ENCODE peak calls at places on chromosomes 7 and 10, in five cellular contexts. One of them, this sample, is unnamed. For H3K4me1, the result is how much of the 10 kb centered on the place peaks cover.

GRCh38 chr7:156816943-156817572 is 75.9 kb downstream of the LMBR1 start:
- DNase-seq in heart right ventricle: no peak
- DNase-seq in fibroblast of lung: peak
- DNase-seq in IMR-90: peak
- DNase-seq in PC-9: no peak
- DNase-seq in this sample: no peak

GRCh38 chr7:146090023-146090645 is 26.5 kb upstream of the CNTNAP2 start:
- DNase-seq in heart right ventricle: no peak
- DNase-seq in IMR-90: no peak
- DNase-seq in PC-9: peak
- DNase-seq in fibroblast of lung: peak
- DNase-seq in this sample: no peak

GRCh38 chr7:127835679-127836078 is 183.7 kb downstream of the SND1 start:
- DNase-seq in IMR-90: no peak
- DNase-seq in fibroblast of lung: no peak
- DNase-seq in PC-9: no peak
- DNase-seq in heart right ventricle: no peak
- DNase-seq in this sample: no peak

GRCh38 chr10:71234017-71234894 is 21.9 kb downstream of the UNC5B start:
- DNase-seq in fibroblast of lung: no peak
- DNase-seq in IMR-90: no peak
- DNase-seq in PC-9: no peak
- DNase-seq in heart right ventricle: no peak
- DNase-seq in this sample: no peak

GRCh38 chr7:20407585-20408466 is 77.1 kb downstream of the ITGB8 start:
- DNase-seq in IMR-90: peak
- DNase-seq in fibroblast of lung: peak
- DNase-seq in heart right ventricle: peak
- DNase-seq in PC-9: peak
- DNase-seq in this sample: no peak

GRCh38 chr10:72834183-72834825 is 59.2 kb upstream of the OIT3 start:
- DNase-seq in heart right ventricle: peak
- DNase-seq in IMR-90: peak
- DNase-seq in PC-9: peak
- DNase-seq in fibroblast of lung: peak
- DNase-seq in this sample: peak

GRCh38 chr7:103446046-103446520 is at the start of gene SLC26A5:
- DNase-seq in heart right ventricle: no peak
- DNase-seq in PC-9: no peak
- DNase-seq in fibroblast of lung: no peak
- DNase-seq in IMR-90: no peak
- DNase-seq in this sample: no peak

GRCh38 chr7:53003653-53004445 is 31.6 kb upstream of the POM121L12 start:
- DNase-seq in heart right ventricle: no peak
- DNase-seq in PC-9: no peak
- DNase-seq in IMR-90: no peak
- DNase-seq in fibroblast of lung: no peak
- DNase-seq in this sample: no peak

GRCh38 chr10:23158370-23158769 is 33.7 kb upstream of the PTF1A start:
- DNase-seq in IMR-90: peak
- DNase-seq in heart right ventricle: peak
- DNase-seq in PC-9: no peak
- DNase-seq in fibroblast of lung: peak
- DNase-seq in this sample: no peak

GRCh38 chr10:38010150-38010903 is at the start of gene ZNF33A:
- DNase-seq in PC-9: peak
- DNase-seq in heart right ventricle: peak
- DNase-seq in IMR-90: peak
- DNase-seq in fibroblast of lung: peak
- DNase-seq in this sample: peak

GRCh38 chr10:92757066-92757716 is 67.4 kb downstream of the HHEX start:
- DNase-seq in IMR-90: peak
- DNase-seq in fibroblast of lung: peak
- DNase-seq in heart right ventricle: peak
- DNase-seq in PC-9: peak
- DNase-seq in this sample: peak

GRCh38 chr7:6419310-6419773 is 28.4 kb downstream of the DAGLB start:
- DNase-seq in fibroblast of lung: no peak
- DNase-seq in heart right ventricle: peak
- DNase-seq in IMR-90: no peak
- DNase-seq in PC-9: no peak
- DNase-seq in this sample: peak

GRCh38 chr7:45065031-45065995 is 23.5 kb downstream of the NACAD start:
- DNase-seq in IMR-90: no peak
- DNase-seq in heart right ventricle: no peak
- DNase-seq in fibroblast of lung: no peak
- DNase-seq in PC-9: no peak
- DNase-seq in this sample: no peak

GRCh38 chr10:8061274-8062211 is 7.1 kb downstream of the GATA3 start:
- DNase-seq in fibroblast of lung: no peak
- DNase-seq in PC-9: no peak
- DNase-seq in IMR-90: no peak
- DNase-seq in heart right ventricle: no peak
- DNase-seq in this sample: no peak

GRCh38 chr7:24898691-24899090 is 81.3 kb downstream of the OSBPL3 start:
- DNase-seq in heart right ventricle: no peak
- DNase-seq in IMR-90: peak
- DNase-seq in PC-9: no peak
- DNase-seq in fibroblast of lung: no peak
- DNase-seq in this sample: no peak

GRCh38 chr7:36160313-36160712 is 7.3 kb downstream of the EEPD1 start:
- DNase-seq in PC-9: no peak
- DNase-seq in IMR-90: no peak
- DNase-seq in heart right ventricle: no peak
- DNase-seq in fibroblast of lung: no peak
- DNase-seq in this sample: no peak

GRCh38 chr10:99364125-99364524 is 35.0 kb downstream of the CNNM1 start:
- DNase-seq in heart right ventricle: no peak
- DNase-seq in IMR-90: peak
- DNase-seq in PC-9: no peak
- DNase-seq in fibroblast of lung: no peak
- DNase-seq in this sample: no peak

DNA sequence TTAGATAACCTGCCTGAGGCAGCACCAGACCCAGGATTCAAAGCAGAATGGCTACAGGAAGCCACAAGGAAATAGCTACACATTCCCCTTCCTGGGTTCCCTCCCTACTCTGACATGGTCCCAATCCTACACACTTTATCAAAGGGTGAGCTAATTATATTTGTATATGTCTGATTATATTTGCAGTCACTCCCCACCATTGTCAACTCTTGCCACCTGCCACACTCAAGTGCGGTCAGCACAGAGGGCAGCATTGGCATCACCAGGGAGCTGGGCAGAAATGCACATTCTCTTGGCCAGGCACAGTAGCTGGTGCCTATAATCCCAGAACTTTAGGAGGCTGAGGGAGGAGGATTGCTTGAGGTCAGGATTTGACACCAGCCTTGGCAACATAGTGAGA is 114.1 kb upstream of the PDLIM1 start:
- DNase-seq in fibroblast of lung: no peak
- DNase-seq in PC-9: no peak
- DNase-seq in heart right ventricle: no peak
- DNase-seq in IMR-90: no peak
- DNase-seq in this sample: no peak
- H3K4me1 ChIP-seq in fibroblast of lung: under half
- H3K4me1 ChIP-seq in PC-9: under half
- H3K4me1 ChIP-seq in heart right ventricle: half or more
- H3K4me1 ChIP-seq in IMR-90: under half
- H3K4me1 ChIP-seq in this sample: under half

GRCh38 chr10:110353244-110354119 is 48.8 kb upstream of the SMNDC1 start:
- DNase-seq in fibroblast of lung: peak
- DNase-seq in heart right ventricle: no peak
- DNase-seq in IMR-90: peak
- DNase-seq in PC-9: peak
- DNase-seq in this sample: no peak

GRCh38 chr10:110352930-110353243 is 48.2 kb upstream of the SMNDC1 start:
- DNase-seq in heart right ventricle: no peak
- DNase-seq in IMR-90: no peak
- DNase-seq in PC-9: no peak
- DNase-seq in fibroblast of lung: no peak
- DNase-seq in this sample: no peak

GRCh38 chr10:110355181-110355831 is 50.6 kb upstream of the SMNDC1 start:
- DNase-seq in heart right ventricle: no peak
- DNase-seq in IMR-90: no peak
- DNase-seq in PC-9: no peak
- DNase-seq in fibroblast of lung: no peak
- DNase-seq in this sample: no peak

GRCh38 chr10:110355922-110356627 is 51.4 kb upstream of the SMNDC1 start:
- DNase-seq in fibroblast of lung: no peak
- DNase-seq in IMR-90: no peak
- DNase-seq in heart right ventricle: no peak
- DNase-seq in PC-9: no peak
- DNase-seq in this sample: no peak

GRCh38 chr10:110354322-110354766 is 49.6 kb upstream of the SMNDC1 start:
- DNase-seq in fibroblast of lung: peak
- DNase-seq in IMR-90: peak
- DNase-seq in heart right ventricle: peak
- DNase-seq in PC-9: peak
- DNase-seq in this sample: no peak
- H3K4me3 ChIP-seq in fibroblast of lung: no peak
- H3K4me3 ChIP-seq in IMR-90: no peak
- H3K4me3 ChIP-seq in heart right ventricle: no peak
- H3K4me3 ChIP-seq in PC-9: no peak
- H3K4me3 ChIP-seq in this sample: no peak

GRCh38 chr10:103188853-103189252 is 4.2 kb downstream of the NT5C2 start:
- DNase-seq in PC-9: no peak
- DNase-seq in IMR-90: peak
- DNase-seq in heart right ventricle: no peak
- DNase-seq in fibroblast of lung: peak
- DNase-seq in this sample: no peak
- H3K4me1 ChIP-seq in PC-9: half or more
- H3K4me1 ChIP-seq in IMR-90: under half
- H3K4me1 ChIP-seq in heart right ventricle: under half
- H3K4me1 ChIP-seq in fibroblast of lung: under half
- H3K4me1 ChIP-seq in this sample: half or more

DNA sequence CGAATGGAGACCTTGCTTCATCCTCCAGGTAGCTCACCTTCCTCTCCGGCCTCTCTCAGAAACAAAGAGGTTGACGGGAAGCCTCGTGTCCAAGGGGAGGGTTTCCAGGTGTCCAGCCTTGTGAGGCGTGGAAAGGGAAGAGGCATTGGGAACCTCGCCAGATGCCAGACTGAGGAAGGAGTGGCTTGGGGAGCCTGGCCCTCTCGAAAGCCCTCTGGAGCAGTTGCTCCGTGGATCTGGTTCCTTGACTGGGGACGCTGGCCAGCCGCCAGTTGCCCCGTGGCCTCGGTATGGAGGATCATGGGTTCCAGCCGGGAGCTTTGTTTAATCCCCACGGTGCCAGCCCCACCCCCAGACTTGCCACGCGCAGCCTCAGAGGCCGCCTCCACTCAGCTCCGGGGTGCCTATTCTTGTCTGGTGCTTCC is 30.3 kb upstream of the SUN1 start:
- DNase-seq in IMR-90: no peak
- DNase-seq in PC-9: no peak
- DNase-seq in heart right ventricle: peak
- DNase-seq in fibroblast of lung: no peak
- DNase-seq in this sample: no peak
- H3K4me3 ChIP-seq in IMR-90: no peak
- H3K4me3 ChIP-seq in PC-9: no peak
- H3K4me3 ChIP-seq in heart right ventricle: no peak
- H3K4me3 ChIP-seq in fibroblast of lung: no peak
- H3K4me3 ChIP-seq in this sample: peak

This sample was measured in ascending aorta.